ENCODE peak calls at places on chromosomes 5 and 9, in seven cellular contexts. T, Q, N, Z, I, L and E are unnamed samples.

GRCh38 chr5:87780831-87781760 is 368.4 kb upstream of the CCNH start:
- DNase-seq in Q (peak), L (peak), N (peak), I (peak), T (peak), Z (peak), E (peak)

GRCh38 chr5:176415240-176416122 is 858 bp downstream of the CLTB start:
- DNase-seq in I (peak), T (peak), N (peak), L (no peak), Z (peak), Q (peak), E (no peak)

GRCh38 chr5:34499001-34499734 is 157.0 kb upstream of the RAI14 start:
- DNase-seq in Z (no peak), Q (peak), N (no peak), L (no peak), I (peak), T (no peak), E (no peak)

GRCh38 chr5:139389701-139390638 is at the start of gene MZB1:
- DNase-seq in I (no peak), T (no peak), Z (peak), L (no peak), Q (no peak), N (no peak), E (no peak)

GRCh38 chr5:13553896-13554295 is 390.6 kb downstream of the DNAH5 start:
- DNase-seq in L (peak), Q (no peak), Z (peak), T (peak), N (no peak), I (peak), E (peak)

GRCh38 chr9:80635065-80635464 is 1054.3 kb downstream of the TLE1 start:
- DNase-seq in Z (no peak), I (no peak), Q (no peak), N (no peak), L (no peak), T (no peak), E (no peak)

GRCh38 chr5:108129129-108129528 is 252.8 kb downstream of the FBXL17 start:
- DNase-seq in N (no peak), L (no peak), Q (no peak), I (no peak), Z (no peak), T (no peak), E (no peak)

GRCh38 chr5:69492391-69493234 is at the start of gene OCLN:
- DNase-seq in I (peak), T (peak), Q (no peak), L (peak), Z (no peak), N (peak), E (peak)

GRCh38 chr5:45604092-45604491 is 92.1 kb downstream of the HCN1 start:
- DNase-seq in Z (no peak), I (no peak), Q (no peak), L (no peak), N (no peak), T (no peak), E (no peak)

GRCh38 chr5:149406203-149406978 is 27.3 kb upstream of the IL17B start:
- DNase-seq in N (peak), Z (no peak), L (no peak), Q (peak), I (no peak), T (peak), E (no peak)

GRCh38 chr9:129204840-129205239 is 26.8 kb upstream of the IER5L start:
- DNase-seq in Q (no peak), Z (no peak), L (no peak), T (no peak), N (no peak), I (no peak), E (no peak)

GRCh38 chr5:92687793-92688467 is 893.1 kb downstream of the NR2F1-AS1 start:
- DNase-seq in N (peak), Z (no peak), L (peak), T (peak), I (peak), Q (peak), E (no peak)

GRCh38 chr5:99058466-99058865 is 129.7 kb upstream of the CHD1 start:
- DNase-seq in Z (no peak), L (no peak), Q (no peak), T (no peak), I (no peak), N (no peak), E (no peak)

GRCh38 chr9:122225323-122226141 is 3.2 kb downstream of the LHX6 start:
- DNase-seq in L (no peak), I (no peak), N (peak), T (no peak), Z (no peak), Q (no peak), E (no peak)

GRCh38 chr5:141001466-141001853 is 35.2 kb downstream of the PCDHAC2 start:
- DNase-seq in Q (no peak), L (no peak), I (peak), T (peak), Z (no peak), N (peak), E (no peak)

GRCh38 chr9:122810306-122810946 is 10.5 kb downstream of the OR1K1 start:
- DNase-seq in N (peak), Q (peak), Z (peak), L (peak), I (peak), T (peak), E (peak)

GRCh38 chr5:110251366-110251765 is 475.1 kb downstream of the TMEM232 start:
- DNase-seq in Z (no peak), T (no peak), L (no peak), N (no peak), Q (peak), I (peak), E (no peak)

GRCh38 chr5:102910240-102911226 is 155.4 kb downstream of the PAM start:
- DNase-seq in T (no peak), Q (peak), L (no peak), I (peak), Z (no peak), N (no peak), E (no peak)

GRCh38 chr9:69877852-69878507 is 57.4 kb downstream of the CFAP95 start:
- DNase-seq in T (peak), N (peak), Z (no peak), L (no peak), Q (no peak), I (peak), E (peak)

GRCh38 chr5:69140827-69141226 is 26.1 kb upstream of the CCNB1 start:
- DNase-seq in Z (no peak), I (no peak), T (no peak), N (no peak), L (no peak), Q (no peak), E (no peak)

GRCh38 chr9:18347381-18348084 is 126.4 kb upstream of the ADAMTSL1 start:
- DNase-seq in T (no peak), N (no peak), L (no peak), I (no peak), Q (peak), Z (no peak), E (no peak)

GRCh38 chr9:115367780-115368179 is 249.8 kb upstream of the TNC start:
- DNase-seq in T (no peak), L (no peak), Q (peak), N (no peak), Z (no peak), I (peak), E (no peak)

GRCh38 chr5:3429962-3430361 is 165.7 kb upstream of the IRX1 start:
- DNase-seq in L (no peak), Q (no peak), Z (no peak), I (no peak), N (no peak), T (no peak), E (no peak)

GRCh38 chr5:35855221-35855620 is 1.5 kb upstream of the IL7R start:
- DNase-seq in I (peak), Q (no peak), Z (no peak), L (no peak), N (no peak), T (no peak), E (no peak)

GRCh38 chr9:16870606-16871357 is at the start of gene BNC2:
- DNase-seq in I (peak), T (peak), L (peak), Z (peak), N (peak), Q (peak), E (peak)

GRCh38 chr5:112669328-112669963 is 68.2 kb upstream of the APC start:
- DNase-seq in L (no peak), I (no peak), T (peak), N (no peak), Z (no peak), Q (no peak), E (no peak)

GRCh38 chr5:148374693-148375360 is 8.9 kb upstream of the FBXO38 start:
- DNase-seq in Z (peak), I (peak), T (peak), L (peak), Q (peak), N (peak), E (peak)

GRCh38 chr5:96141749-96142148 is 180.1 kb upstream of the ELL2 start:
- DNase-seq in Z (no peak), N (no peak), Q (peak), L (no peak), T (no peak), I (peak), E (no peak)

GRCh38 chr5:36060516-36060885 is 6.2 kb downstream of the UGT3A2 start:
- DNase-seq in Z (peak), I (peak), T (no peak), Q (no peak), L (no peak), N (no peak), E (no peak)

GRCh38 chr5:15009420-15009819 is 137.8 kb upstream of the ANKH start:
- DNase-seq in I (peak), L (no peak), N (peak), T (no peak), Z (no peak), Q (peak), E (no peak)

GRCh38 chr9:7542648-7543165 is 256.9 kb downstream of the DMAC1 start:
- DNase-seq in Z (no peak), L (no peak), Q (no peak), I (no peak), T (peak), N (no peak), E (peak)

GRCh38 chr5:165457854-165458481 is 1952.5 kb downstream of the MAT2B start:
- DNase-seq in L (peak), Q (peak), Z (no peak), I (peak), N (peak), T (peak), E (peak)

GRCh38 chr9:31412081-31412480 is 972.4 kb upstream of the ACO1 start:
- DNase-seq in Z (no peak), I (no peak), N (no peak), Q (no peak), T (no peak), L (no peak), E (peak)

GRCh38 chr5:432201-432927 is 10.6 kb upstream of the EXOC3 start:
- DNase-seq in I (no peak), L (no peak), T (no peak), Z (no peak), Q (no peak), N (no peak), E (no peak)

GRCh38 chr9:83701769-83702168 is 6.0 kb downstream of the UBQLN1 start:
- DNase-seq in L (no peak), N (no peak), T (no peak), Q (peak), Z (no peak), I (peak), E (no peak)

GRCh38 chr9:88852794-88853193 is 138.5 kb upstream of the S1PR3 start:
- DNase-seq in I (peak), T (no peak), Q (peak), Z (no peak), L (no peak), N (no peak), E (peak)

GRCh38 chr9:120242397-120242796 is 337.6 kb downstream of the CDK5RAP2 start:
- DNase-seq in L (no peak), I (no peak), N (no peak), Z (no peak), T (no peak), Q (no peak), E (no peak)

GRCh38 chr5:173303878-173304590 is 24.2 kb downstream of the STC2 start:
- DNase-seq in I (peak), Z (no peak), Q (peak), N (no peak), T (peak), L (no peak), E (no peak)

GRCh38 chr5:88829053-88829452 is 53.9 kb downstream of the MEF2C start:
- DNase-seq in I (peak), Z (no peak), N (no peak), L (no peak), T (no peak), Q (no peak), E (no peak)

GRCh38 chr5:88830567-88830966 is 52.4 kb downstream of the MEF2C start:
- DNase-seq in N (no peak), Q (peak), T (no peak), L (no peak), Z (no peak), I (no peak), E (no peak)

GRCh38 chr5:88831856-88832255 is 51.1 kb downstream of the MEF2C start:
- DNase-seq in T (no peak), N (no peak), I (no peak), L (no peak), Q (no peak), Z (no peak), E (no peak)

GRCh38 chr5:88827997-88828396 is 55.0 kb downstream of the MEF2C start:
- DNase-seq in I (peak), L (no peak), N (no peak), T (no peak), Z (no peak), Q (peak), E (no peak)

GRCh38 chr5:88829773-88830172 is 53.2 kb downstream of the MEF2C start:
- DNase-seq in I (no peak), Z (no peak), Q (no peak), T (no peak), L (no peak), N (no peak), E (no peak)
- H3K9ac ChIP-seq in I (no peak), Z (no peak), Q (no peak), T (no peak), L (no peak), N (no peak), E (no peak)

DNA sequence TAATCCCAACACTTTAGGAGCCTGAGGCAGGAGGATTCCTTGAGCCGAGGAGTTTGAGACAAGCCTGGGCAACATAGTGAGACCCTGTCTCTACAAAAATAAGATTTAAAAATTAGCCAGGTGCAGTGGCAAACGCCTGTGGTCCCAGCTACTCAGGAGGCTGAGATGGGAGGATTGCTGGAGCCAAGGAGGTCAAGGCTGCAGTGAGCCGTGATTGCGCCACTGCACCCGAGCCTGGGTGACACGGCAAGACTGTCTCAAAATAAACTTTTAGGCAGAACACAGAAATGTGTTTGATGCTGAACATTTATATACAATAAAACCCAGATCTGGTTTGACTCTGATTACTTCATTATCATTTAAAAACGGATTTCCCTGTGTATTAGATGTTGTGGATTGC is 4.9 kb downstream of the ENTR1 start:
- DNase-seq in Q (no peak), T (no peak), I (no peak), N (no peak), L (no peak), Z (no peak), E (no peak)
- H3K9ac ChIP-seq in Q (no peak), T (no peak), I (no peak), N (no peak), L (no peak), Z (no peak), E (no peak)

GRCh38 chr9:90003046-90003355 is 398.2 kb downstream of the GADD45G start:
- DNase-seq in L (no peak), N (no peak), T (no peak), I (no peak), Q (no peak), Z (no peak), E (no peak)
- H3K9ac ChIP-seq in L (no peak), N (no peak), T (no peak), I (no peak), Q (no peak), Z (no peak), E (no peak)

GRCh38 chr9:113395000-113395861 is 5.9 kb downstream of the ALAD start:
- DNase-seq in I (no peak), N (no peak), T (no peak), L (no peak), Z (no peak), Q (no peak), E (no peak)

GRCh38 chr9:113399646-113400200 is 1.4 kb downstream of the ALAD start:
- DNase-seq in Z (no peak), T (no peak), N (no peak), L (no peak), Q (no peak), I (no peak), E (no peak)

GRCh38 chr9:113397077-113397696 is 3.9 kb downstream of the ALAD start:
- DNase-seq in Z (no peak), T (no peak), I (no peak), L (no peak), N (peak), Q (no peak), E (no peak)

GRCh38 chr9:113401027-113401792 is at the start of gene ALAD:
- DNase-seq in L (peak), I (peak), Z (peak), T (peak), N (peak), Q (peak), E (peak)

DNA sequence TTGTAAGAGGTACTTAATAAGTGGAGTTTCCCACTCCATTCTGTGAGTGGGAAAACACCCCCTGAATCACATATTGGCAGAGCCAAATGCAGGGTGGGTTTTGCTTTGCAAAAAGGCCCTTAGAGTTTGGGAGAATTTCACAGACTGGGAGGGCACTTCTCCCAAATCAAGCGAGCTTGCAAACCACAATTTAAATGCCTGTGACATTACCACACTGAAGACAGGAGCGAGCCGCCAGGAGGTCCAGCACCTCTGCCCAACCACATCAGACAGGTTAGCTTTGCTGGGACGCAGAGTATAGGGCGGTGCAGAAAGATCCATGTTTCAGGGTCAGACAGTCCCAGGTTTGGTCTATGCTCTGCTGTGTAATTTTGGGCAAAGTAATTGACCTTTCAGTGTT is 2.3 kb downstream of the ALAD start:
- DNase-seq in T (no peak), I (no peak), L (no peak), N (no peak), Q (peak), Z (no peak), E (no peak)
- H3K9ac ChIP-seq in T (no peak), I (no peak), L (no peak), N (no peak), Q (peak), Z (no peak), E (peak)

GRCh38 chr9:107274096-107274495 is 9.0 kb upstream of the RAD23B start:
- DNase-seq in I (no peak), Z (no peak), T (no peak), Q (no peak), N (no peak), L (no peak), E (no peak)
- H3K9ac ChIP-seq in I (no peak), Z (no peak), T (no peak), Q (no peak), N (no peak), L (no peak), E (no peak)

GRCh38 chr5:133996683-133997252 is 8.0 kb downstream of the VDAC1 start:
- DNase-seq in Q (no peak), Z (peak), I (peak), N (peak), T (peak), L (no peak), E (no peak)
- H3K9ac ChIP-seq in Q (no peak), Z (no peak), I (no peak), N (no peak), T (no peak), L (no peak), E (no peak)

GRCh38 chr5:160011471-160011870 is 2.5 kb downstream of the TTC1 start:
- DNase-seq in Z (no peak), Q (no peak), I (no peak), N (no peak), L (no peak), T (no peak), E (no peak)
- H3K9ac ChIP-seq in Z (no peak), Q (peak), I (no peak), N (peak), L (no peak), T (no peak), E (no peak)